ENCODE peak calls at places on chromosome 2, in five cellular contexts. V, F, K, G and H are unnamed samples.

GRCh38 chr2:191318037-191318728 is 73.0 kb downstream of the MYO1B start:
- DNase-seq in K (no peak), G (no peak), F (no peak), V (peak; percentile 11), H (no peak)

GRCh38 chr2:72148975-72149555 is 1.4 kb upstream of the CYP26B1 start:
- DNase-seq in V (no peak), G (no peak), K (no peak), F (peak; percentile 63), H (no peak)

GRCh38 chr2:220506466-220506865 is 879.0 kb downstream of the SLC4A3 start:
- DNase-seq in V (no peak), K (no peak), F (no peak), G (no peak), H (no peak)

GRCh38 chr2:74374509-74375205 is 5.5 kb downstream of the DCTN1 start:
- DNase-seq in K (no peak), F (peak; percentile 93), V (no peak), G (no peak), H (no peak)

GRCh38 chr2:136032192-136032591 is 46.8 kb upstream of the DARS1 start:
- DNase-seq in G (no peak), K (no peak), V (no peak), F (no peak), H (no peak)

GRCh38 chr2:74887961-74888670 is 54.2 kb downstream of the HK2 start:
- DNase-seq in G (no peak), V (no peak), F (no peak), K (no peak), H (no peak)

GRCh38 chr2:29059612-29060011 is 14.7 kb downstream of the PCARE start:
- DNase-seq in K (no peak), V (no peak), G (no peak), F (no peak), H (no peak)

GRCh38 chr2:15547100-15547499 is 14.0 kb downstream of the NBAS start:
- DNase-seq in G (no peak), F (no peak), V (no peak), K (no peak), H (no peak)

GRCh38 chr2:64770781-64771334 is 117.1 kb upstream of the SERTAD2 start:
- DNase-seq in G (no peak), V (no peak), K (peak; percentile 51), F (no peak), H (no peak)

GRCh38 chr2:69483696-69484095 is 46.5 kb upstream of the NFU1 start:
- DNase-seq in F (no peak), G (no peak), K (no peak), V (no peak), H (no peak)

GRCh38 chr2:106972782-106973181 is 86.8 kb upstream of the ST6GAL2 start:
- DNase-seq in G (no peak), F (no peak), V (no peak), K (no peak), H (no peak)

GRCh38 chr2:161223139-161223732 is 63.0 kb downstream of the TANK start:
- DNase-seq in V (no peak), F (no peak), G (no peak), K (no peak), H (peak; percentile 36)

GRCh38 chr2:55133467-55134315 is 83.4 kb upstream of the RTN4 start:
- DNase-seq in F (peak; percentile 86), V (peak; percentile 30), K (peak; percentile 27), G (peak; percentile 5), H (peak; percentile 53)

GRCh38 chr2:191486584-191487320 is 191.2 kb upstream of the NABP1 start:
- DNase-seq in G (no peak), K (no peak), V (no peak), F (no peak), H (no peak)

GRCh38 chr2:72132981-72133720 is 14.5 kb downstream of the CYP26B1 start:
- DNase-seq in K (no peak), G (no peak), F (peak; percentile 28), V (no peak), H (no peak)

GRCh38 chr2:132416996-132417395 is 391 bp downstream of the GPR39 start:
- DNase-seq in V (no peak), K (no peak), G (no peak), F (no peak), H (no peak)

GRCh38 chr2:106167067-106167466 is 27.0 kb downstream of the UXS1 start:
- DNase-seq in V (no peak), F (no peak), K (no peak), G (no peak), H (no peak)

GRCh38 chr2:70132244-70133126 is 45.2 kb downstream of the PCBP1 start:
- DNase-seq in F (no peak), G (no peak), K (no peak), V (peak; percentile 69), H (peak; percentile 43)

GRCh38 chr2:80222644-80223043 is 81.9 kb downstream of the LRRTM1 start:
- DNase-seq in G (no peak), K (no peak), F (no peak), V (no peak), H (no peak)

GRCh38 chr2:95352291-95353054 is 50.0 kb upstream of the FAHD2A start:
- DNase-seq in K (no peak), F (peak; percentile 21), G (no peak), V (no peak), H (no peak)

GRCh38 chr2:99543247-99543646 is 53.4 kb upstream of the REV1 start:
- DNase-seq in K (no peak), F (no peak), V (no peak), G (no peak), H (no peak)

GRCh38 chr2:42713920-42714319 is 50.0 kb downstream of the OXER1 start:
- DNase-seq in G (no peak), K (no peak), F (no peak), V (no peak), H (no peak)

GRCh38 chr2:127612111-127612822 is 33.7 kb upstream of the GPR17 start:
- DNase-seq in G (no peak), F (peak; percentile 20), V (peak; percentile 4), K (peak; percentile 4), H (no peak)

GRCh38 chr2:66477125-66477842 is 42.4 kb downstream of the MEIS1 start:
- DNase-seq in G (no peak), K (no peak), V (no peak), F (no peak), H (no peak)

GRCh38 chr2:12317853-12318426 is 398.8 kb upstream of the TRIB2 start:
- DNase-seq in K (no peak), F (no peak), G (no peak), V (no peak), H (no peak)

GRCh38 chr2:151878655-151879563 is 50.7 kb upstream of the ARL5A start:
- DNase-seq in G (no peak), V (no peak), K (no peak), F (no peak), H (no peak)

GRCh38 chr2:3272761-3273160 is 104.9 kb downstream of the EIPR1 start:
- DNase-seq in V (no peak), F (no peak), K (no peak), G (no peak), H (no peak)

GRCh38 chr2:101496279-101496678 is 21.4 kb upstream of the RFX8 start:
- DNase-seq in K (no peak), F (no peak), V (no peak), G (no peak), H (no peak)

GRCh38 chr2:17792515-17792914 is 23.7 kb upstream of the MSGN1 start:
- DNase-seq in G (no peak), K (no peak), V (peak; percentile 13), F (no peak), H (no peak)

GRCh38 chr2:95258271-95258670 is 16.0 kb upstream of the PROM2 start:
- DNase-seq in V (no peak), G (no peak), K (no peak), F (no peak), H (no peak)

GRCh38 chr2:212538156-212539144 is at the start of gene ERBB4:
- DNase-seq in K (peak; percentile 18), V (no peak), G (no peak), F (no peak), H (no peak)

GRCh38 chr2:85418132-85419008 is at the start of gene SH2D6:
- DNase-seq in G (peak; percentile 66), F (peak; percentile 89), V (peak; percentile 91), K (peak; percentile 84), H (peak; percentile 79)

GRCh38 chr2:215940645-215941184 is 72.6 kb downstream of the MREG start:
- DNase-seq in V (no peak), K (no peak), G (no peak), F (no peak), H (no peak)

GRCh38 chr2:231933916-231934401 is 7.8 kb upstream of the NPPC start:
- DNase-seq in K (no peak), V (peak; percentile 30), F (no peak), G (no peak), H (no peak)